ENCODE peak calls at places on chromosomes 13 and 19, in five cellular contexts. H is testis, L is Calu3, Q is HFFc6, A is thoracic aorta. N is an unnamed sample.
A peak's percentile ranks its signal among the peaks of the same experiment; 100 is the strongest.

GRCh38 chr13:51000576-51001260 is 91.1 kb downstream of the RNASEH2B start:
- DNase-seq in H (no peak), L (no peak), Q (peak; percentile 12), A (no peak), N (no peak)

GRCh38 chr13:40453666-40454030 is 212.8 kb downstream of the FOXO1 start:
- DNase-seq in H (no peak), L (no peak), Q (no peak), A (no peak), N (no peak)

GRCh38 chr13:77930430-77930829 is 11.8 kb upstream of the EDNRB start:
- DNase-seq in H (no peak), L (no peak), Q (no peak), A (no peak), N (no peak)

GRCh38 chr13:102236341-102236740 is 165.5 kb downstream of the FGF14 start:
- DNase-seq in H (no peak), L (no peak), Q (no peak), A (no peak), N (no peak)

GRCh38 chr13:83515267-83515666 is 367.0 kb downstream of the SLITRK1 start:
- DNase-seq in H (no peak), L (no peak), Q (peak; percentile 70), A (no peak), N (no peak)

GRCh38 chr19:52297601-52298358 is 811 bp downstream of the ZNF480 start:
- DNase-seq in H (no peak), L (no peak), Q (no peak), A (no peak), N (no peak)

GRCh38 chr13:75934889-75935288 is 298.8 kb downstream of the LMO7 start:
- DNase-seq in H (no peak), L (no peak), Q (peak; percentile 28), A (no peak), N (no peak)

GRCh38 chr13:90455861-90456260 is 891.6 kb upstream of the MIR17HG start:
- DNase-seq in H (no peak), L (no peak), Q (peak; percentile 20), A (no peak), N (no peak)

DNA sequence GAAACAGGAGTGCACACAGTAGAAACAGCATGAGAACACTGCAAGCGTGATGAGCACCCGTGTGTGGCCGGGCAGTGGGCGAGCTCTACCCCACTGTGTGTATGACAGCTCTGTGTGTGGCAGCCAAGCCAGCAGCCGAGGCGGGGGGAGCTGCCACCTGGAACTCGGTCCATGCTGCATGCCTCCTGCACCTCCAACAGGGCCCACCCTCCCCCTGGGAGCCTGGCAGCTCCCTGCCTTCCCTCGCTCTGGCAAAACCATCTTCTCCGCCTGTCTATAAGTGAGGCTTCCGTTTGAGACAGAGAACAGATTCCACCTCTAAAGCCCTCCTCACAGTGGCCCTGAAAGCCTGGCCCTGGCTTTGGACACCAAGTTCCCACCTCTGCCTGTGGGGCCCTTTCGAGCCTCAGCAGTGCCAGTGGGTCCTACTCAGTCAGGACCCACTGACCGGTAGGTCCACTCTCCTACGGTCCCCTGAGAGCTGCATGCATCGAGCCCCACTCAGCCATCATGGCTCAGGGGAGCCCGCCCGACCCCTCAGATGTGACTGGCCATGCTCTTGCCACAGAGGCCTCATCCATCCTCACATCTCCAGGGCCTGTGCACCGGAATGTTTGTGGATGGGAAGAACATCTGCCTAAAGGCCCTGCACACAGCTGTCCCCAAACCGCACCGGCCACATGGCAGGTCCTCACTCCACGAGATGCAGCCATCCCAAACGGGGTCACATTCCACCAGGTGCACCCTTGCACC is 52.4 kb upstream of the C13orf46 start:
- DNase-seq in H (no peak), L (no peak), Q (no peak), A (no peak), N (no peak)
- TF ChIP-seq CTCF in H (no peak), L (no peak), Q (no peak), A (no peak), N (no peak)

GRCh38 chr19:12767150-12767549 is 8.2 kb downstream of the HOOK2 start:
- DNase-seq in H (no peak), L (no peak), Q (no peak), A (no peak), N (no peak)

GRCh38 chr19:12770922-12771321 is 4.4 kb downstream of the HOOK2 start:
- DNase-seq in H (no peak), L (no peak), Q (no peak), A (no peak), N (no peak)

GRCh38 chr19:12772323-12772722 is 3.0 kb downstream of the HOOK2 start:
- DNase-seq in H (no peak), L (no peak), Q (no peak), A (no peak), N (no peak)

GRCh38 chr19:12767666-12768065 is 7.7 kb downstream of the HOOK2 start:
- DNase-seq in H (no peak), L (no peak), Q (no peak), A (no peak), N (no peak)

DNA sequence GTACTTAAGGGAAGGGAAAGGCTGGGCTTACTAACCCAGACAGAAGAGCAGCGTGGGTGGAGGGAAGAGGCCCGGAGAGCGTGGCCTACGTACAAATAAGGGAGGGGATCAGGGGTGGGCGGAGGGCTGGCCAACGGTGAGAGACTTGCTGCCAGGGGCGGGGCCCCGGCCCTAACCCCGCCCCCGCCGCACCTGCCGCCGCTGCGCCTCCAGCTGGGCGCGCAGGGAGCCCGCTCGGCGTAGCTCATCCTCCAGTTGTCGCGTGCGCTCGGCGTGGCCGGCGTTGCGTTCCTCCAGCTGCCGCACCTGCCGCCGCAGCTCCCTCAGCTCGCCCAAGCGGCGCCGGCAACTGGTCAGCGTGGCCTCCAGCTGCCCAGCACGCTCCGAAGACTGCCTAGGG is 5.7 kb downstream of the HOOK2 start:
- DNase-seq in H (peak; percentile 35), L (no peak), Q (no peak), A (no peak), N (no peak)
- TF ChIP-seq CTCF in H (no peak), L (no peak), Q (no peak), A (no peak), N (no peak)

GRCh38 chr19:17424743-17425365 is 5.0 kb downstream of the MVB12A start:
- DNase-seq in H (peak; percentile 70), L (no peak), Q (no peak), A (no peak), N (no peak)
- TF ChIP-seq CTCF in H (peak; percentile 32), L (no peak), Q (peak; percentile 58), A (no peak), N (no peak)

GRCh38 chr19:55213547-55213946 is 4.2 kb upstream of the PTPRH start:
- DNase-seq in H (no peak), L (no peak), Q (no peak), A (no peak), N (no peak)

GRCh38 chr19:55209430-55210119 is at the start of gene PTPRH:
- DNase-seq in H (no peak), L (peak; percentile 80), Q (peak; percentile 11), A (no peak), N (no peak)

GRCh38 chr19:55210120-55210493 is 806 bp upstream of the PTPRH start:
- DNase-seq in H (no peak), L (peak; percentile 75), Q (peak; percentile 96), A (no peak), N (no peak)

GRCh38 chr19:55208880-55209429 is 346 bp downstream of the PTPRH start:
- DNase-seq in H (no peak), L (no peak), Q (no peak), A (no peak), N (no peak)

GRCh38 chr19:55212447-55212846 is 3.1 kb upstream of the PTPRH start:
- DNase-seq in H (no peak), L (peak; percentile 48), Q (no peak), A (no peak), N (no peak)
- TF ChIP-seq CTCF in H (no peak), L (peak; percentile 36), Q (peak; percentile 53), A (no peak), N (no peak)

N was measured in omental fat pad.